ENCODE peak calls at places on chromosome 11, in six cellular contexts. Y is tibial nerve; Z is stimulated activated CD8-positive, alpha-beta memory T cell treated with anti-CD3 and anti-CD28 coated beads, Interleukin-7, amount 100 ng/mL, for 24 hours; J is stimulated activated CD4-positive, alpha-beta T cell treated with anti-CD3 and anti-CD28 coated beads, Interleukin-1b, Interleukin-23, amount 100 ng/mL, for 48 hours; L is HS-5; G is GM04504. N is an unnamed sample.

GRCh38 chr11:44989831-44990566 is 39.3 kb upstream of the TP53I11 start:
- DNase-seq in L (no peak), J (no peak), Z (no peak), Y (no peak), G (no peak), N (no peak)

GRCh38 chr11:2213384-2213842 is 41.8 kb upstream of the TH start:
- DNase-seq in J (peak), L (no peak), G (no peak), Z (peak), Y (no peak), N (no peak)

GRCh38 chr11:44695169-44695833 is 31.5 kb upstream of the TSPAN18 start:
- DNase-seq in Z (no peak), J (no peak), Y (no peak), L (no peak), G (no peak), N (no peak)

GRCh38 chr11:9143726-9144125 is 52.3 kb upstream of the SCUBE2 start:
- DNase-seq in Z (no peak), Y (no peak), L (no peak), G (no peak), J (no peak), N (no peak)

GRCh38 chr11:8715501-8715900 is 32.9 kb downstream of the RPL27A start:
- DNase-seq in J (no peak), L (no peak), G (no peak), Z (no peak), Y (no peak), N (no peak)

GRCh38 chr11:2807276-2807681 is 78.3 kb downstream of the CDKN1C start:
- DNase-seq in L (no peak), Y (peak), G (no peak), J (peak), Z (no peak), N (no peak)

GRCh38 chr11:819943-820649 is 1.4 kb downstream of the PNPLA2 start:
- DNase-seq in J (peak), G (no peak), Z (peak), L (no peak), Y (peak), N (peak)

GRCh38 chr11:60511393-60511792 is 3.8 kb upstream of the MS4A13 start:
- DNase-seq in J (no peak), L (no peak), Z (no peak), Y (no peak), G (no peak), N (no peak)

GRCh38 chr11:118876261-118876660 is 7.4 kb upstream of the CXCR5 start:
- DNase-seq in J (no peak), Z (no peak), L (no peak), Y (no peak), G (no peak), N (no peak)

GRCh38 chr11:46305295-46305694 is 27.8 kb downstream of the CREB3L1 start:
- DNase-seq in J (no peak), G (no peak), Y (no peak), Z (no peak), L (no peak), N (no peak)

GRCh38 chr11:95802806-95803205 is 12.5 kb downstream of the CEP57 start:
- DNase-seq in G (no peak), Y (no peak), J (no peak), L (no peak), Z (no peak), N (no peak)

GRCh38 chr11:84719935-84720577 is 907.1 kb downstream of the DLG2 start:
- DNase-seq in Z (no peak), Y (no peak), L (no peak), G (no peak), J (no peak), N (no peak)

GRCh38 chr11:1732421-1733008 is 17.9 kb downstream of the IFITM10 start:
- DNase-seq in J (no peak), Z (no peak), G (no peak), L (no peak), Y (no peak), N (no peak)

GRCh38 chr11:43835104-43835503 is 45.5 kb upstream of the ALKBH3 start:
- DNase-seq in L (no peak), Y (no peak), J (no peak), G (no peak), Z (no peak), N (no peak)

GRCh38 chr11:86152901-86153300 is 84.0 kb upstream of the PICALM start:
- DNase-seq in G (no peak), L (no peak), J (no peak), Z (no peak), Y (no peak), N (no peak)

GRCh38 chr11:72658989-72659640 is 15.1 kb downstream of the PDE2A start:
- DNase-seq in J (no peak), Y (no peak), Z (no peak), G (no peak), L (no peak), N (no peak)

GRCh38 chr11:78450866-78451265 is 33.2 kb upstream of the GAB2 start:
- DNase-seq in L (no peak), J (no peak), Y (no peak), Z (no peak), G (no peak), N (no peak)

GRCh38 chr11:118619444-118620205 is 12.2 kb downstream of the PHLDB1 start:
- DNase-seq in G (peak), Y (peak), Z (no peak), J (no peak), L (peak), N (no peak)

GRCh38 chr11:78986305-78986704 is 411.6 kb upstream of the NARS2 start:
- DNase-seq in Y (no peak), L (no peak), Z (no peak), G (no peak), J (no peak), N (no peak)

GRCh38 chr11:41784513-41785335 is 325.3 kb upstream of the LRRC4C start:
- DNase-seq in L (no peak), Z (no peak), G (no peak), Y (no peak), J (no peak), N (no peak)

GRCh38 chr11:10725114-10725906 is 25.7 kb upstream of the CTR9 start:
- DNase-seq in L (peak), Y (no peak), Z (no peak), J (peak), G (peak), N (peak)

GRCh38 chr11:14029971-14030531 is 67.5 kb downstream of the SPON1 start:
- DNase-seq in Y (no peak), Z (no peak), G (no peak), L (no peak), J (no peak), N (no peak)

GRCh38 chr11:64516226-64516625 is 74.8 kb upstream of the SLC22A12 start:
- DNase-seq in Y (no peak), L (no peak), G (no peak), Z (no peak), J (no peak), N (no peak)

GRCh38 chr11:63998558-63999348 is 12.5 kb downstream of the OTUB1 start:
- DNase-seq in Y (no peak), J (no peak), G (no peak), Z (no peak), L (no peak), N (no peak)

GRCh38 chr11:33772300-33772699 is 2.0 kb downstream of the FBXO3 start:
- DNase-seq in Y (no peak), L (no peak), J (no peak), Z (no peak), G (no peak), N (peak)

GRCh38 chr11:33310720-33311500 is 53.7 kb downstream of the HIPK3 start:
- DNase-seq in J (no peak), G (no peak), Y (no peak), L (no peak), Z (no peak), N (no peak)